ENCODE peak calls at places on chromosomes 3 and 15, in nine cellular contexts. E, Z, F, Q, O, H, Y, K and L are unnamed samples.

GRCh38 chr15:85838655-85839054 is 43.9 kb upstream of the KLHL25 start:
- DNase-seq in Y (no peak), E (no peak), O (no peak), H (peak; percentile 18), K (no peak), F (no peak), Z (no peak), Q (no peak), L (no peak)

GRCh38 chr15:78257681-78258080 is 6.7 kb upstream of the DNAJA4 start:
- DNase-seq in E (no peak), O (no peak), K (no peak), H (no peak), F (no peak), Y (no peak), Z (no peak), Q (no peak), L (no peak)

GRCh38 chr3:30743641-30744317 is 137.4 kb downstream of the TGFBR2 start:
- DNase-seq in Z (no peak), K (no peak), Q (no peak), E (no peak), F (no peak), O (no peak), Y (no peak), H (no peak), L (no peak)

GRCh38 chr3:185317674-185318073 is 45.3 kb upstream of the MAP3K13 start:
- DNase-seq in H (no peak), Z (no peak), O (peak; percentile 19), K (no peak), Q (no peak), Y (peak; percentile 62), F (no peak), E (no peak), L (no peak)

GRCh38 chr15:63054985-63055384 is 12.4 kb downstream of the TPM1 start:
- DNase-seq in F (no peak), Q (no peak), Y (no peak), K (no peak), Z (peak; percentile 40), O (no peak), H (no peak), E (no peak), L (no peak)

GRCh38 chr15:74406992-74407705 is 26.6 kb downstream of the SEMA7A start:
- DNase-seq in Y (peak; percentile 88), F (peak; percentile 94), Z (peak; percentile 60), K (peak; percentile 79), H (no peak), Q (no peak), O (peak; percentile 91), E (no peak), L (peak; percentile 66)

GRCh38 chr15:58929891-58930416 is 3.5 kb downstream of the SLTM start:
- DNase-seq in Z (no peak), F (no peak), O (no peak), H (no peak), Y (no peak), K (no peak), E (no peak), Q (no peak), L (no peak)

GRCh38 chr3:175153595-175153994 is 294.5 kb downstream of the NAALADL2 start:
- DNase-seq in O (no peak), E (no peak), Y (no peak), F (no peak), Q (no peak), K (no peak), H (no peak), Z (no peak), L (no peak)

GRCh38 chr15:99957642-99958013 is 224.4 kb upstream of the LYSMD4 start:
- DNase-seq in F (no peak), K (no peak), H (no peak), O (no peak), Y (no peak), E (no peak), Q (no peak), Z (no peak), L (no peak)

GRCh38 chr3:105398407-105398806 is 31.7 kb downstream of the ALCAM start:
- DNase-seq in Y (no peak), F (no peak), E (no peak), Q (no peak), O (no peak), Z (no peak), K (no peak), H (no peak), L (no peak)

GRCh38 chr3:59150039-59150438 is 100.2 kb upstream of the CFAP20DC start:
- DNase-seq in K (peak; percentile 58), H (peak; percentile 44), Z (peak; percentile 5), E (no peak), F (no peak), Q (no peak), Y (peak; percentile 7), O (no peak), L (no peak)
- TF ChIP-seq CTCF in K (no peak), H (no peak), Z (no peak), E (no peak), F (no peak), Q (no peak), Y (no peak), O (no peak), L (no peak)

GRCh38 chr3:177358085-177358967 is 161.0 kb upstream of the TBL1XR1 start:
- DNase-seq in H (peak; percentile 36), F (peak; percentile 94), E (no peak), Q (peak; percentile 73), Z (peak; percentile 73), Y (peak; percentile 64), O (peak; percentile 96), K (peak; percentile 41), L (peak; percentile 26)

GRCh38 chr3:177359601-177360357 is 162.5 kb upstream of the TBL1XR1 start:
- DNase-seq in E (peak; percentile 94), K (peak; percentile 96), Y (peak; percentile 99), H (peak; percentile 96), Z (peak; percentile 99), F (peak; percentile 99), O (peak; percentile 99), Q (peak; percentile 94), L (peak; percentile 97)

GRCh38 chr3:177358968-177359600 is 161.8 kb upstream of the TBL1XR1 start:
- DNase-seq in Z (peak; percentile 72), Q (peak; percentile 33), H (peak; percentile 72), Y (peak; percentile 76), O (peak; percentile 24), K (peak; percentile 74), F (no peak), E (peak; percentile 28), L (peak; percentile 74)

GRCh38 chr3:177356113-177356512 is 158.8 kb upstream of the TBL1XR1 start:
- DNase-seq in F (no peak), E (no peak), Z (no peak), Q (no peak), K (no peak), Y (no peak), O (no peak), H (no peak), L (no peak)

DNA sequence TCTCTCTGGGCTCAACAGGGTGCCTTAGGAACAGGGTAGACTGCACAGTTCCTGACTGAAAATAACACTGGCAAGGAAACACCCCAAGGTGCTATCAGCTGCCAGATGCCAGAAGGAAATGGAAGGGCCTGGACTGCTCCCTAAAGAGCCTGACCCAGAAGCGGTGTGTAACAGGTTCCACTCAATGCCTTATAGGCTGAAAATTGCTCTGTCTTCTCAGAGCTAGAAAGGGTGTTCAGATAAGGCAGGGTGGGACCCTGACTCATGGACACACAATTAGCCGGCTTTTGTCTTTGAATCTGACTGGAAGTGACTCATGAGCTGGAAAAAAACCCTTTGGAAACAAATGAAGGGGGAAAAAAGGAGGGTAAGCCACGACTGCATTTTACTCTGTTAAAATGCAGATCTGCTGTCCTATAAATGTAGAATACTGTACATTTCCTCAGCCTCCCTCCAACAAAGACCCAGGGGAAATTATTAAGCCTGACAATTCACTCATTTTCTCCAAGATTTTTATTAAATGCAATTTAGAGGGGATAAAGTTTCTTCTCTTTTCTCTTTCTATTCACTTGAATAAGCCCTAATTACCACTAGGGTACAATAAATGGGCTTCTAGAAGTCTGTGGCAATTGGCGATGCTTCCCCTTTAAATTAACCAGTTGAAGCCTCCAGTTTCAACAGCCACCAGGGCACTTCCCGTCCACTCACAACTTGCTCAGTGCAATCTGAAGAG is 160.2 kb upstream of the TBL1XR1 start:
- DNase-seq in K (peak; percentile 37), H (no peak), Z (peak; percentile 83), E (no peak), O (peak; percentile 84), Q (peak; percentile 29), Y (peak; percentile 95), F (peak; percentile 90), L (no peak)
- TF ChIP-seq CTCF in K (no peak), H (no peak), Z (peak; percentile 8), E (no peak), O (no peak), Q (no peak), Y (no peak), F (no peak), L (no peak)

DNA sequence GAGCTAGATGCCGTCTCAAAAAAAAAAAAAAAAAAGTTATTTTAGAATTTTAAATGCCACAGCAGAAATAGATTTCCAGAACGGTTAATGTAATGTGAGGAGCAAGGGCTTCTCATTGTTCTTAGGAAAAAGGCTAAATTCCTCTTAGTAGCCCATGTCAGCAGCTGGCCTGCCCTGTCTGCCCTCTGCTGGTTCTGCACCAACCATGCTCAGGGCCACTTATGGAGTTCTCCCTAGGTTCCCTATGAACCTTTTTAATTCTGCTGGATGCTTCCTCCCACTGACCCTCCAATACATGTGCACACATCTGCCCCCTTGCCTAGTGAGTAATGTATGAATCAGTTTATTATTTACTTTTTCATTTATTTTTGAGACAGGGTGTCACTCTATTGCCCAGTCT is 32.2 kb upstream of the DPPA4 start:
- DNase-seq in Q (no peak), F (no peak), O (peak; percentile 33), Z (peak; percentile 10), E (no peak), K (peak; percentile 45), Y (no peak), H (peak; percentile 58), L (no peak)
- TF ChIP-seq CTCF in Q (no peak), F (no peak), O (peak; percentile 36), Z (peak; percentile 34), E (no peak), K (peak; percentile 46), Y (no peak), H (no peak), L (no peak)

DNA sequence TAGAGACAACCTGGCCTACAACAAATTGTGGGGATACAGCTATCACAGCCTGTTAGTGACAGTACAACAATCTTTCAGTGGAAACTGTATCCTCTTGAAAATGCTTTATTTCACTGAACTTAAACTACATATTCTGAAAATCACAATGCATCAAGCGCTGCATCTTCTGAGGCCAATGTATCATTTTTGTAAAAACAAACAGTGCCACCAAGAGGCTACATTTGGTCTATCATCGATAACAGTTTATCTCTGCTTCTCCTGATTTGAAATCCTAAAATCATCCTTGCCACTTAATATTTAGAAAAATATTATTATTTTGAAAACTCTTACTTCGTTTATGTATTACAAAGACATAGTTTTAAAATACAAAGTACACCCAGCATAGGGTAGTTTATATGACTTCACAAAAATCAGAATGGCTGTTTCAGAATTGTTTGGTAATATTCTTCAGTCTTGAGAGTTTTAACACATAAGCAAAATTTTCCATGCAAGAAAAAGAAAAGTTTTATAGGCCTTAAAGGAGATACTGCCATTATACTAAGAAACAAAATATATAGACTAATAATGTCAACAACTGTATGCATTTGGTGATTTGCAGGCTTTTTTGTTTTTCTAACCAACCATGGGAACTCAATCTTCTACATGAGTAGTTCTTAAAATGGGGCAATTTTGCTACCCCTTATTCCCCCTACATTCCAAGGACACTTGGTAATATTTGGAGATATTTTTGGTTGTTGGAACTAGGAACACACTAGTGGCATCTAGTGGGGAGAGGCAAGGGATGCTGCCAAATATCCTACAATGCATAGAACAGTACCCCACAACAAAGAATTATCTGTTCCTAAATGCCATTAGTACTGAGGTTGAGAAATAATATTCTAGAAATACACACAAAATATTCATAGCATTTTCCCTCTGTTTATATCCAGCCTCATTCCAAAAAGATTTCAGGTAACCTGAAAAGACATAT is 42.3 kb downstream of the WDR72 start:
- DNase-seq in H (no peak), Z (peak; percentile 13), Y (peak; percentile 17), Q (no peak), K (peak; percentile 36), F (peak; percentile 4), E (no peak), O (peak; percentile 0), L (no peak)
- TF ChIP-seq CTCF in H (no peak), Z (peak; percentile 55), Y (peak; percentile 44), Q (no peak), K (peak; percentile 59), F (peak; percentile 18), E (peak; percentile 9), O (no peak), L (peak; percentile 35)